ENCODE peak calls at places on chromosomes 11 and 22, in eight cellular contexts. X, W, S, O, Q, M, P and Y are unnamed samples.

GRCh38 chr22:46686221-46686872 is 51.7 kb downstream of the CERK start:
- DNase-seq in P (no peak), M (no peak), S (no peak), X (no peak), W (no peak), O (no peak), Q (no peak), Y (no peak)

GRCh38 chr11:12963789-12964536 is 45.2 kb upstream of the RASSF10 start:
- DNase-seq in O (peak), W (peak), X (peak), M (peak), S (peak), P (peak), Q (peak), Y (peak)

GRCh38 chr11:110990316-110990715 is 255.2 kb upstream of the POU2AF2 start:
- DNase-seq in S (no peak), W (no peak), P (no peak), Q (no peak), X (no peak), M (no peak), O (no peak), Y (peak)

GRCh38 chr11:19962053-19962794 is 198.1 kb downstream of the DBX1 start:
- DNase-seq in O (no peak), S (no peak), M (no peak), Q (no peak), P (no peak), X (no peak), W (no peak), Y (no peak)

GRCh38 chr11:46513934-46514342 is 79.9 kb downstream of the AMBRA1 start:
- DNase-seq in W (no peak), X (no peak), P (peak), Q (peak), O (no peak), S (peak), M (no peak), Y (no peak)

GRCh38 chr11:126431401-126432064 is 76.0 kb downstream of the ST3GAL4 start:
- DNase-seq in Q (no peak), M (no peak), O (no peak), W (peak), P (no peak), S (peak), X (no peak), Y (peak)

GRCh38 chr22:30978304-30978962 is 9.4 kb downstream of the TUG1 start:
- DNase-seq in O (no peak), P (no peak), S (no peak), W (no peak), M (no peak), X (no peak), Q (no peak), Y (no peak)

GRCh38 chr11:48017105-48017874 is 36.9 kb downstream of the PTPRJ start:
- DNase-seq in S (no peak), P (no peak), O (no peak), Q (no peak), X (no peak), M (no peak), W (no peak), Y (no peak)

GRCh38 chr11:10743354-10744035 is 7.6 kb upstream of the CTR9 start:
- DNase-seq in S (no peak), W (no peak), X (no peak), M (no peak), P (no peak), O (no peak), Q (no peak), Y (no peak)